ENCODE peak calls at places on chromosomes 1 and 21, in nine cellular contexts. M is NCI-H1092; K is bronchial epithelial cell; T is activated T-cell treated with anti-CD3 and anti-CD28 coated beads for 48 hours; E is activated CD8-positive, alpha-beta memory T cell treated with anti-CD3 and anti-CD28 coated beads, Interleukin-2, amount 50 U/mL, for 48 hours; R is retinal pigment epithelial cell; H is osteocyte; J is amniotic epithelial cell; G is left lung. O is an unnamed sample.

GRCh38 chr1:15352122-15352957 is 57.3 kb upstream of the EFHD2 start:
- DNase-seq in M (no peak), K (peak), T (peak), E (peak), R (peak), H (no peak), J (peak), G (no peak), O (peak)

GRCh38 chr21:36945496-36946138 is 20.9 kb downstream of the HLCS start:
- DNase-seq in M (no peak), K (no peak), T (no peak), E (no peak), R (no peak), H (no peak), J (peak), G (no peak), O (peak)

GRCh38 chr1:215104283-215104682 is 21.7 kb downstream of the KCNK2 start:
- DNase-seq in M (no peak), K (peak), T (no peak), E (no peak), R (no peak), H (no peak), J (no peak), G (no peak), O (peak)

GRCh38 chr1:20483833-20484525 is 2.0 kb downstream of the CAMK2N1 start:
- DNase-seq in M (peak), K (no peak), T (no peak), E (peak), R (no peak), H (no peak), J (peak), G (peak), O (peak)

GRCh38 chr1:186568221-186568620 is 107.3 kb upstream of the PDC start:
- DNase-seq in M (no peak), K (peak), T (no peak), E (no peak), R (no peak), H (no peak), J (no peak), G (no peak), O (no peak)

GRCh38 chr1:154730251-154730650 is 122.3 kb upstream of the ADAR start:
- DNase-seq in M (peak), K (peak), T (no peak), E (no peak), R (peak), H (no peak), J (no peak), G (no peak), O (peak)

GRCh38 chr21:16590186-16590585 is 860.4 kb downstream of the USP25 start:
- DNase-seq in M (no peak), K (no peak), T (no peak), E (no peak), R (no peak), H (no peak), J (no peak), G (no peak), O (no peak)

GRCh38 chr21:26732442-26733221 is 112.6 kb downstream of the ADAMTS1 start:
- DNase-seq in M (no peak), K (peak), T (no peak), E (no peak), R (no peak), H (no peak), J (peak), G (no peak), O (peak)

GRCh38 chr1:244391761-244392160 is 59.9 kb downstream of the ADSS2 start:
- DNase-seq in M (no peak), K (peak), T (no peak), E (no peak), R (peak), H (peak), J (no peak), G (no peak), O (peak)

GRCh38 chr1:22710688-22711024 is at the start of gene EPHB2:
- DNase-seq in M (peak), K (no peak), T (peak), E (no peak), R (no peak), H (no peak), J (no peak), G (no peak), O (no peak)

GRCh38 chr1:179794146-179794545 is 51.1 kb downstream of the FAM163A start:
- DNase-seq in M (no peak), K (no peak), T (no peak), E (no peak), R (no peak), H (no peak), J (no peak), G (no peak), O (no peak)

GRCh38 chr1:224213438-224214119 is 30.5 kb downstream of the DEGS1 start:
- DNase-seq in M (no peak), K (no peak), T (no peak), E (no peak), R (no peak), H (no peak), J (no peak), G (no peak), O (no peak)

GRCh38 chr1:99674115-99674514 is 28.2 kb downstream of the PALMD start:
- DNase-seq in M (no peak), K (no peak), T (no peak), E (no peak), R (no peak), H (no peak), J (no peak), G (no peak), O (no peak)

GRCh38 chr1:205582046-205582445 is 49.8 kb downstream of the ELK4 start:
- DNase-seq in M (no peak), K (no peak), T (no peak), E (no peak), R (no peak), H (no peak), J (no peak), G (no peak), O (no peak)

GRCh38 chr1:62428351-62428750 is 8.5 kb upstream of the USP1 start:
- DNase-seq in M (no peak), K (no peak), T (no peak), E (no peak), R (no peak), H (no peak), J (no peak), G (no peak), O (no peak)

GRCh38 chr1:211705439-211706205 is 30.2 kb upstream of the NEK2 start:
- DNase-seq in M (no peak), K (peak), T (no peak), E (no peak), R (no peak), H (no peak), J (no peak), G (no peak), O (no peak)

GRCh38 chr1:35463232-35463631 is 94.0 kb downstream of the KIAA0319L start:
- DNase-seq in M (no peak), K (no peak), T (no peak), E (no peak), R (no peak), H (no peak), J (no peak), G (no peak), O (no peak)

GRCh38 chr1:209662879-209663327 is 10.7 kb upstream of the LAMB3 start:
- DNase-seq in M (no peak), K (peak), T (no peak), E (no peak), R (no peak), H (no peak), J (no peak), G (no peak), O (no peak)

GRCh38 chr1:226846801-226847200 is 23.6 kb upstream of the PSEN2 start:
- DNase-seq in M (no peak), K (peak), T (no peak), E (no peak), R (no peak), H (no peak), J (no peak), G (no peak), O (no peak)

GRCh38 chr1:172885411-172885810 is 165.3 kb downstream of the TNFSF18 start:
- DNase-seq in M (no peak), K (peak), T (no peak), E (no peak), R (no peak), H (no peak), J (no peak), G (no peak), O (no peak)

GRCh38 chr1:63512584-63512983 is 10.4 kb downstream of the ITGB3BP start:
- DNase-seq in M (no peak), K (no peak), T (no peak), E (no peak), R (no peak), H (no peak), J (no peak), G (no peak), O (no peak)

GRCh38 chr1:225378880-225379279 is 49.0 kb downstream of the LBR start:
- DNase-seq in M (no peak), K (peak), T (no peak), E (no peak), R (no peak), H (no peak), J (peak), G (no peak), O (peak)

GRCh38 chr21:45335761-45336534 is 48.3 kb upstream of the POFUT2 start:
- DNase-seq in M (no peak), K (no peak), T (no peak), E (no peak), R (no peak), H (no peak), J (no peak), G (peak), O (no peak)

GRCh38 chr1:55447488-55447887 is 232.3 kb upstream of the USP24 start:
- DNase-seq in M (no peak), K (peak), T (no peak), E (no peak), R (no peak), H (no peak), J (peak), G (no peak), O (peak)

GRCh38 chr21:42097860-42098259 is 26.7 kb downstream of the UMODL1 start:
- DNase-seq in M (no peak), K (peak), T (no peak), E (no peak), R (peak), H (peak), J (peak), G (peak), O (peak)

GRCh38 chr1:21534674-21535378 is 25.6 kb downstream of the ALPL start:
- DNase-seq in M (peak), K (peak), T (no peak), E (no peak), R (no peak), H (no peak), J (peak), G (no peak), O (peak)

GRCh38 chr1:32115496-32115895 is 7.6 kb downstream of the KPNA6 start:
- DNase-seq in M (no peak), K (no peak), T (no peak), E (no peak), R (no peak), H (no peak), J (peak), G (no peak), O (peak)

GRCh38 chr1:152996633-152997385 is 4.7 kb upstream of the SPRR3 start:
- DNase-seq in M (no peak), K (no peak), T (no peak), E (no peak), R (no peak), H (no peak), J (no peak), G (no peak), O (no peak)

GRCh38 chr1:112381324-112382076 is 14.5 kb upstream of the CTTNBP2NL start:
- DNase-seq in M (no peak), K (no peak), T (no peak), E (no peak), R (no peak), H (no peak), J (no peak), G (no peak), O (no peak)

GRCh38 chr1:116569776-116570357 is 959 bp downstream of the CD58 start:
- DNase-seq in M (no peak), K (peak), T (peak), E (peak), R (no peak), H (no peak), J (peak), G (peak), O (no peak)

GRCh38 chr1:4736254-4736653 is 81.8 kb downstream of the AJAP1 start:
- DNase-seq in M (no peak), K (no peak), T (no peak), E (no peak), R (peak), H (no peak), J (peak), G (peak), O (peak)

GRCh38 chr1:240136402-240136801 is 44.7 kb downstream of the FMN2 start:
- DNase-seq in M (no peak), K (no peak), T (no peak), E (no peak), R (peak), H (no peak), J (peak), G (no peak), O (peak)

GRCh38 chr1:35401072-35401471 is 132.6 kb downstream of the ZMYM4 start:
- DNase-seq in M (no peak), K (no peak), T (no peak), E (no peak), R (no peak), H (no peak), J (no peak), G (no peak), O (no peak)

GRCh38 chr1:69433073-69433472 is 134.6 kb upstream of the LRRC7 start:
- DNase-seq in M (no peak), K (peak), T (no peak), E (no peak), R (no peak), H (no peak), J (no peak), G (no peak), O (no peak)

O was measured in iris pigment epithelial cell.